ENCODE peak calls at places on chromosomes 3 and 15, in five cellular contexts. Y is A549, N is GM12878, B is H1, D is heart left ventricle. C is an unnamed sample.

GRCh38 chr3:189144645-189145044 is 27.1 kb upstream of the TPRG1 start:
- DNase-seq in Y (no peak), N (no peak), B (no peak), D (no peak), C (peak; percentile 31)

GRCh38 chr15:40483919-40484318 is 13.1 kb downstream of the CHST14 start:
- DNase-seq in Y (no peak), N (no peak), B (no peak), D (no peak), C (no peak)

GRCh38 chr15:57353317-57353804 is 22.9 kb upstream of the CGNL1 start:
- DNase-seq in Y (no peak), N (no peak), B (no peak), D (no peak), C (no peak)

GRCh38 chr3:165181556-165181955 is 14.6 kb downstream of the SLITRK3 start:
- DNase-seq in Y (no peak), N (no peak), B (no peak), D (no peak), C (no peak)

GRCh38 chr3:44323341-44323955 is 15.1 kb upstream of the TCAIM start:
- DNase-seq in Y (peak; percentile 2), N (no peak), B (peak; percentile 54), D (peak; percentile 53), C (peak; percentile 90)

GRCh38 chr3:55180936-55181535 is 253.2 kb upstream of the LRTM1 start:
- DNase-seq in Y (no peak), N (no peak), B (peak; percentile 50), D (no peak), C (no peak)

GRCh38 chr3:32841341-32841740 is 23.5 kb downstream of the TRIM71 start:
- DNase-seq in Y (no peak), N (no peak), B (no peak), D (no peak), C (no peak)

GRCh38 chr3:191985691-191986090 is 524.7 kb downstream of the PYDC2 start:
- DNase-seq in Y (no peak), N (no peak), B (no peak), D (no peak), C (no peak)

GRCh38 chr3:156535162-156535627 is 19.7 kb downstream of the SSR3 start:
- DNase-seq in Y (peak; percentile 62), N (no peak), B (no peak), D (peak; percentile 89), C (no peak)
- TF ChIP-seq POLR2A in Y (no peak), N (peak; percentile 30), B (no peak), D (no peak), C (no peak)

DNA sequence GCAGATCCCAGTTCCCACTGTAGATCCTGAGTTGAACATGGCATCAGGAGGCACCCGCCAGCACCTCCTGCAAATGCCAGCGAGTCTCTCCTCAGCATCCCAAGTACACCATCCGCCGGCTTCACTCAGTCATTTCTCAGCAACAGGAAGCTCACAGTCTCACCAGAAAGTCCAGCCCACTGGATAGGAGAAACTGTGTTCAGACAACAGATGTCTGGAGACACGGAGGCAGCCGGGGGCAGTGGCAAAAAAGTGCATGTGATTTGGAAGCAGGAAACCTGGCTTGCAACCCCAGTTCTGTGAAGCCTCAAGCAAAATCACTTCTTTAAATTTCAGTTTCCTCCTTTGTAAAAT is 68.7 kb downstream of the SRGAP3 start:
- DNase-seq in Y (no peak), N (no peak), B (no peak), D (no peak), C (peak; percentile 80)
- H3K4me3 ChIP-seq in Y (no peak overlapping the region), N (no peak overlapping the region), B (no peak overlapping the region), D (no peak overlapping the region), C (no peak overlapping the region)

GRCh38 chr15:39466428-39466827 is 114.5 kb upstream of the THBS1 start:
- DNase-seq in Y (no peak), N (no peak), B (no peak), D (peak; percentile 83), C (no peak)

GRCh38 chr15:39468828-39469227 is 112.1 kb upstream of the THBS1 start:
- DNase-seq in Y (no peak), N (no peak), B (no peak), D (no peak), C (no peak)

GRCh38 chr15:39471791-39472190 is 109.1 kb upstream of the THBS1 start:
- DNase-seq in Y (no peak), N (no peak), B (no peak), D (no peak), C (no peak)

GRCh38 chr15:39465843-39466242 is 115.0 kb upstream of the THBS1 start:
- DNase-seq in Y (no peak), N (no peak), B (no peak), D (no peak), C (no peak)

DNA sequence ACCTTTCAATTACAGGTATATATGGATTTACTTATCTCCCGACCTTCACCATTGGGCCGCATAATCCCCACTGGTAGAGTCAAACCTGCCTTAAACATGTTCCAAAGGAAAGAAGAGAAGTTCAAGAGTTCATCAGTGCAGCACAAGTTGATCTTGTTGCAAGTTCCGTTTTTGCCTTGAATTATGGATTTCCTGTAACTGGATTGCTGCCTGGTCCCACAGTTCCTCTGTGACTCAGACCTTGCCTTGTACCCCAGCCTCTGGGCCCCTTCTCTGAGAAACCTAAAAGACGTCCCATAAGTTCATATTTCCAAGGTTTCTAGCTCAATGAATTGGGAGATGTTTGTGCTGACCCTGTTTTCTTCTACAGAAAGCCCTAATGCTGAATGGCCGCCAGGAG is 112.5 kb upstream of the THBS1 start:
- DNase-seq in Y (no peak), N (no peak), B (no peak), D (no peak), C (no peak)
- TF ChIP-seq CTCF in Y (no peak), N (no peak), B (no peak), D (no peak), C (no peak)

GRCh38 chr15:59741274-59741906 is 52.3 kb upstream of the BNIP2 start:
- DNase-seq in Y (no peak), N (no peak), B (no peak), D (no peak), C (no peak)

GRCh38 chr15:59751552-59752413 is 62.7 kb upstream of the BNIP2 start:
- DNase-seq in Y (peak; percentile 33), N (no peak), B (no peak), D (no peak), C (no peak)

GRCh38 chr15:59746777-59747176 is 57.7 kb upstream of the BNIP2 start:
- DNase-seq in Y (no peak), N (no peak), B (no peak), D (no peak), C (no peak)
- TF ChIP-seq POLR2A in Y (no peak), N (no peak), B (no peak), D (no peak), C (no peak)

DNA sequence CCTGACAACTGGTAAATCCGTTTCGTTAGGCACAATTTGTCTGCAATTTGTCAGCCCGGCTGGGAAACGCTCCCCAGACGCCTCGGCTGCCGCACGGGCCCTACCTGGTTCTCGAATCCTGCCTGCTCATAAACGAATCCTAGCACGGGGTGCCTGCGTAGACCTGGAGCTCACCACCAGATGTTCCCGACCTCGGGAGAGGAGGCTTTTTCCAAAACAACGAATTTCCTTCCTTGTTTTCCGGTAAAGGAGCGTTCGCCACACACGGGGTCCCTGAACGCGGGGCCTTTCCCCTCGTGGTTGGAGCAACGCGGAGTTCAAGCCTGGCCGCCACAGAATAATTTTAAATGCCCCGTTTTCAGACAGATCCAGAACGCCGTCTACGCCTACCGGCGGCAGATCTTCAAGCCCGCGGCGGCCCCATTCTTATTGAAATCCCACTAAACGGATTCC is 1.1 kb downstream of the GATA2 start:
- DNase-seq in Y (no peak), N (no peak), B (no peak), D (no peak), C (peak; percentile 80)
- H3K4me3 ChIP-seq in Y (no peak overlapping the region), N (no peak overlapping the region), B (no peak overlapping the region), D (no peak overlapping the region), C (no peak overlapping the region)

GRCh38 chr3:182258538-182259177 is 534.6 kb upstream of the ATP11B start:
- DNase-seq in Y (peak; percentile 6), N (no peak), B (no peak), D (no peak), C (no peak)
- TF ChIP-seq CTCF in Y (peak; percentile 81), N (peak; percentile 36), B (peak; percentile 59), D (peak; percentile 23), C (no peak)